ENCODE peak calls at places on chromosomes 12 and 14, in seven cellular contexts. I is adrenal gland; L is CD8-positive, alpha-beta memory T cell; B is suprapubic skin; U is cardiac muscle cell; K is fibroblast of lung; Y is endodermal cell. O is an unnamed sample.

GRCh38 chr12:104460973-104461693 is 4.4 kb downstream of the CHST11 start:
- DNase-seq in I (no peak), L (no peak), B (no peak), U (no peak), K (no peak), Y (peak; percentile 47), O (no peak)

GRCh38 chr14:60313093-60313492 is 64.1 kb downstream of the PPM1A start:
- DNase-seq in I (no peak), L (no peak), B (no peak), U (no peak), K (no peak), Y (peak; percentile 76), O (no peak)

GRCh38 chr14:68962681-68963080 is 16.4 kb downstream of the ACTN1 start:
- DNase-seq in I (no peak), L (no peak), B (no peak), U (no peak), K (no peak), Y (no peak), O (no peak)

GRCh38 chr14:28494196-28494595 is 272.4 kb upstream of the FOXG1 start:
- DNase-seq in I (no peak), L (no peak), B (no peak), U (no peak), K (no peak), Y (no peak), O (no peak)

GRCh38 chr12:31958601-31959000 is 614 bp upstream of the RESF1 start:
- DNase-seq in I (no peak), L (no peak), B (no peak), U (peak; percentile 2), K (no peak), Y (no peak), O (no peak)

GRCh38 chr12:8950702-8951478 is 1.4 kb upstream of the M6PR start:
- DNase-seq in I (no peak), L (peak; percentile 50), B (no peak), U (no peak), K (no peak), Y (no peak), O (no peak)

GRCh38 chr14:105223770-105224544 is 24.4 kb upstream of the BTBD6 start:
- DNase-seq in I (no peak), L (no peak), B (no peak), U (no peak), K (no peak), Y (no peak), O (no peak)

GRCh38 chr12:39490500-39491276 is 47.8 kb upstream of the KIF21A start:
- DNase-seq in I (no peak), L (no peak), B (no peak), U (no peak), K (peak; percentile 22), Y (no peak), O (no peak)

GRCh38 chr12:124769166-124769530 is 94.5 kb downstream of the SCARB1 start:
- DNase-seq in I (no peak), L (no peak), B (no peak), U (no peak), K (peak; percentile 76), Y (no peak), O (no peak)

GRCh38 chr12:58537278-58537677 is 383.0 kb downstream of the LRIG3 start:
- DNase-seq in I (no peak), L (no peak), B (no peak), U (no peak), K (peak; percentile 82), Y (no peak), O (no peak)
- H3K9me3 ChIP-seq in I (no peaks in the 10 kb centered on the region), L (no peaks in the 10 kb centered on the region), B (no peaks in the 10 kb centered on the region), U (no peaks in the 10 kb centered on the region), K (no peaks in the 10 kb centered on the region), Y (no peaks in the 10 kb centered on the region), O (no peaks in the 10 kb centered on the region)

DNA sequence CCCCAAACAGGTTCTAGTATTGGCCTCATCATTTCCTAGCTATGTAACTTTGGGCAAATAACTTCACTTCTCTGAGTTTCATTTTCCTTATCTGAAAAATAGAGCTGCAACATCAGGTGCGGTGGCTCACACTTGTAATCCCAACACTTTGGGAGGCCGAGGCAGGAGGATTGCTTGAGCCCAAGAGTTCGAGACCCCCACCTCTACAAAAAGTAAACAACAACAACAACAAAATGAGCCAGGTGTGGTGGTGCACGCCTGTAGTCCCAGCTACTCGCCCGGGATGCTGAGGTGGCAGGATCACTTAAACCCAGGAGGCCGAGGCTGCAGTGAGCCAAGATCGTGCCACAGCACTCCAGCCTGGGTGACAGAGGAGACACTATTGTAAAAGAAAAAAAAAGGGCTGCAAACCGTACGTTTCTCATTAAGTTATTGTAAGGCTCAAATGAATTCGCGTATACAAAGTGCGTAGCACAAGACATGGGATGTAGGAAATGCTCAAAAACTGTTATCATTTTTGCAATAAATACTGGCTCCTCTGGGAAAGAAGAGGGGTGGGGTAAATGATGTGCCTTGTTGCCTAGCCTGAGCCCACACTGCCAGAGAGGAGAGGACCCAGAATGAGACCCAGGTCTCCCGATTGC is 903 bp downstream of the C12orf76 start:
- DNase-seq in I (no peak), L (no peak), B (no peak), U (no peak), K (no peak), Y (no peak), O (no peak)
- H3K27ac ChIP-seq in I (no peak overlapping the region), L (peak overlapping the region; percentile 76), B (no peak overlapping the region), U (no peak overlapping the region), K (peak overlapping the region; percentile 85), Y (no peak overlapping the region), O (no peak overlapping the region)

DNA sequence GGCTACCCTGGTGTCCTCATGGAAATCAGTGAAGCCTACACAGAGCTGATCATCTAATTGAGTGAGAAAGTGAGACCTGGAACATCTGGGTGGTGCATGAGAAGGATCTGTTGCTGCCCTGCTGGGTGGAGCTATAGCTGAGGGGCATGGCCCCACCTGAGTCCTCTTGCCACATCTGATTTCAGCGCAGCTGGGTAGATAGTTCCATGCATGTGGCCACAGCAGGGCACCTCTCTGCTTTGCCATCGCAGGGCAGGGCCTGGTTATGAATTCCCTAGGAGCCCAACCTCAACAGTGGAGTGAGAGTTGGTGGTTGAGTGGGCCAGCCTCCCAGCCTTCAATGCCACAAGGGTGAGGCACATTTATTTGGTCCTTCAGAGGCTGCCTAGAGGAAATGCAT is 407.8 kb downstream of the BCL11B start:
- DNase-seq in I (no peak), L (no peak), B (no peak), U (no peak), K (no peak), Y (no peak), O (no peak)
- H3K9me3 ChIP-seq in I (no peaks in the 10 kb centered on the region), L (no peaks in the 10 kb centered on the region), B (no peaks in the 10 kb centered on the region), U (no peaks in the 10 kb centered on the region), K (no peaks in the 10 kb centered on the region), Y (no peaks in the 10 kb centered on the region), O (no peaks in the 10 kb centered on the region)

GRCh38 chr14:51208982-51209381 is 31.1 kb upstream of the TMX1 start:
- DNase-seq in I (no peak), L (no peak), B (no peak), U (no peak), K (no peak), Y (no peak), O (no peak)
- H3K27ac ChIP-seq in I (no peak overlapping the region), L (no peak overlapping the region), B (no peak overlapping the region), U (no peak overlapping the region), K (no peak overlapping the region), Y (no peak overlapping the region), O (no peak overlapping the region)